ENCODE peak calls at places on chromosomes 12 and 14, in seven cellular contexts. One of them, this sample, is unnamed.

GRCh38 chr14:40985584-40985983 is 621.1 kb upstream of the LRFN5 start:
- DNase-seq in K562: no peak
- DNase-seq in suprapubic skin: no peak
- DNase-seq in H1: no peak
- DNase-seq in breast epithelium: no peak
- DNase-seq in upper lobe of left lung: no peak
- DNase-seq in transverse colon: no peak
- DNase-seq in this sample: no peak

GRCh38 chr14:105881021-105881930 is 354.9 kb downstream of the TMEM121 start:
- DNase-seq in K562: no peak
- DNase-seq in breast epithelium: no peak
- DNase-seq in suprapubic skin: peak
- DNase-seq in H1: no peak
- DNase-seq in transverse colon: peak
- DNase-seq in upper lobe of left lung: peak
- DNase-seq in this sample: no peak

GRCh38 chr14:105491366-105492006 is 440 bp downstream of the TEDC1 start:
- DNase-seq in transverse colon: peak
- DNase-seq in upper lobe of left lung: peak
- DNase-seq in K562: peak
- DNase-seq in H1: no peak
- DNase-seq in breast epithelium: peak
- DNase-seq in suprapubic skin: peak
- DNase-seq in this sample: peak

GRCh38 chr14:104869669-104870367 is 4.8 kb downstream of the CEP170B start:
- DNase-seq in H1: no peak
- DNase-seq in breast epithelium: no peak
- DNase-seq in upper lobe of left lung: no peak
- DNase-seq in transverse colon: no peak
- DNase-seq in suprapubic skin: no peak
- DNase-seq in K562: no peak
- DNase-seq in this sample: no peak

GRCh38 chr12:1966561-1967211 is 37.6 kb downstream of the DCP1B start:
- DNase-seq in K562: no peak
- DNase-seq in breast epithelium: no peak
- DNase-seq in H1: no peak
- DNase-seq in suprapubic skin: no peak
- DNase-seq in transverse colon: no peak
- DNase-seq in upper lobe of left lung: no peak
- DNase-seq in this sample: no peak

GRCh38 chr14:96754845-96755184 is 42.4 kb upstream of the VRK1 start:
- DNase-seq in upper lobe of left lung: no peak
- DNase-seq in transverse colon: no peak
- DNase-seq in suprapubic skin: no peak
- DNase-seq in K562: no peak
- DNase-seq in H1: no peak
- DNase-seq in breast epithelium: no peak
- DNase-seq in this sample: no peak

GRCh38 chr12:76020731-76021672 is 10.6 kb downstream of the PHLDA1 start:
- DNase-seq in K562: no peak
- DNase-seq in breast epithelium: no peak
- DNase-seq in upper lobe of left lung: peak
- DNase-seq in transverse colon: peak
- DNase-seq in H1: no peak
- DNase-seq in suprapubic skin: no peak
- DNase-seq in this sample: no peak

GRCh38 chr12:20360407-20360806 is 7.9 kb upstream of the PDE3A start:
- DNase-seq in H1: no peak
- DNase-seq in transverse colon: no peak
- DNase-seq in breast epithelium: no peak
- DNase-seq in suprapubic skin: no peak
- DNase-seq in upper lobe of left lung: no peak
- DNase-seq in K562: no peak
- DNase-seq in this sample: no peak

GRCh38 chr12:130350715-130351114 is 13.0 kb downstream of the PIWIL1 start:
- DNase-seq in K562: no peak
- DNase-seq in H1: no peak
- DNase-seq in breast epithelium: no peak
- DNase-seq in suprapubic skin: no peak
- DNase-seq in upper lobe of left lung: no peak
- DNase-seq in transverse colon: no peak
- DNase-seq in this sample: no peak

GRCh38 chr12:100141998-100142850 is 450 bp downstream of the BLTP3B start:
- DNase-seq in breast epithelium: peak
- DNase-seq in K562: peak
- DNase-seq in upper lobe of left lung: peak
- DNase-seq in H1: no peak
- DNase-seq in suprapubic skin: peak
- DNase-seq in transverse colon: peak
- DNase-seq in this sample: no peak

GRCh38 chr12:98543701-98544100 is 28.3 kb downstream of the TMPO start:
- DNase-seq in suprapubic skin: no peak
- DNase-seq in breast epithelium: no peak
- DNase-seq in K562: no peak
- DNase-seq in upper lobe of left lung: no peak
- DNase-seq in H1: no peak
- DNase-seq in transverse colon: no peak
- DNase-seq in this sample: no peak

GRCh38 chr14:68248481-68249255 is 429.1 kb downstream of the RAD51B start:
- DNase-seq in suprapubic skin: peak
- DNase-seq in H1: no peak
- DNase-seq in transverse colon: no peak
- DNase-seq in upper lobe of left lung: no peak
- DNase-seq in K562: no peak
- DNase-seq in breast epithelium: no peak
- DNase-seq in this sample: no peak

GRCh38 chr14:21070083-21070609 is at the start of gene ARHGEF40:
- DNase-seq in H1: no peak
- DNase-seq in K562: peak
- DNase-seq in suprapubic skin: no peak
- DNase-seq in breast epithelium: no peak
- DNase-seq in upper lobe of left lung: peak
- DNase-seq in transverse colon: peak
- DNase-seq in this sample: no peak

GRCh38 chr12:45671254-45671653 is 58.3 kb upstream of the ARID2 start:
- DNase-seq in K562: no peak
- DNase-seq in breast epithelium: no peak
- DNase-seq in H1: no peak
- DNase-seq in suprapubic skin: no peak
- DNase-seq in transverse colon: no peak
- DNase-seq in upper lobe of left lung: no peak
- DNase-seq in this sample: no peak

GRCh38 chr12:27431185-27431584 is 15.4 kb upstream of the SMCO2 start:
- DNase-seq in K562: no peak
- DNase-seq in upper lobe of left lung: no peak
- DNase-seq in H1: no peak
- DNase-seq in suprapubic skin: no peak
- DNase-seq in transverse colon: no peak
- DNase-seq in breast epithelium: no peak
- DNase-seq in this sample: no peak

GRCh38 chr14:104882325-104882973 is 17.4 kb downstream of the CEP170B start:
- DNase-seq in H1: peak
- DNase-seq in suprapubic skin: no peak
- DNase-seq in transverse colon: peak
- DNase-seq in upper lobe of left lung: peak
- DNase-seq in breast epithelium: no peak
- DNase-seq in K562: peak
- DNase-seq in this sample: no peak

GRCh38 chr12:115035536-115036107 is 351.6 kb upstream of the TBX3 start:
- DNase-seq in upper lobe of left lung: no peak
- DNase-seq in K562: no peak
- DNase-seq in suprapubic skin: no peak
- DNase-seq in transverse colon: no peak
- DNase-seq in H1: no peak
- DNase-seq in breast epithelium: no peak
- DNase-seq in this sample: no peak

GRCh38 chr14:44756577-44756976 is 205.2 kb downstream of the KLHL28 start:
- DNase-seq in transverse colon: no peak
- DNase-seq in upper lobe of left lung: no peak
- DNase-seq in K562: no peak
- DNase-seq in breast epithelium: no peak
- DNase-seq in H1: no peak
- DNase-seq in suprapubic skin: no peak
- DNase-seq in this sample: no peak

GRCh38 chr12:62692884-62693283 is 226.3 kb downstream of the MON2 start:
- DNase-seq in breast epithelium: no peak
- DNase-seq in suprapubic skin: no peak
- DNase-seq in upper lobe of left lung: no peak
- DNase-seq in H1: no peak
- DNase-seq in K562: no peak
- DNase-seq in transverse colon: no peak
- DNase-seq in this sample: no peak

GRCh38 chr12:57815177-57816000 is 3.1 kb downstream of the AVIL start:
- DNase-seq in breast epithelium: no peak
- DNase-seq in upper lobe of left lung: no peak
- DNase-seq in suprapubic skin: no peak
- DNase-seq in K562: no peak
- DNase-seq in transverse colon: no peak
- DNase-seq in H1: peak
- DNase-seq in this sample: no peak

GRCh38 chr12:57816855-57817151 is 1.7 kb downstream of the AVIL start:
- DNase-seq in upper lobe of left lung: peak
- DNase-seq in H1: no peak
- DNase-seq in K562: peak
- DNase-seq in transverse colon: peak
- DNase-seq in suprapubic skin: no peak
- DNase-seq in breast epithelium: no peak
- DNase-seq in this sample: no peak

GRCh38 chr12:57816001-57816854 is 2.3 kb downstream of the AVIL start:
- DNase-seq in transverse colon: no peak
- DNase-seq in upper lobe of left lung: no peak
- DNase-seq in breast epithelium: no peak
- DNase-seq in K562: no peak
- DNase-seq in H1: no peak
- DNase-seq in suprapubic skin: no peak
- DNase-seq in this sample: no peak

GRCh38 chr12:57813971-57814771 is 4.4 kb downstream of the AVIL start:
- DNase-seq in suprapubic skin: no peak
- DNase-seq in K562: no peak
- DNase-seq in transverse colon: no peak
- DNase-seq in breast epithelium: no peak
- DNase-seq in H1: no peak
- DNase-seq in upper lobe of left lung: no peak
- DNase-seq in this sample: no peak

GRCh38 chr12:57817261-57817989 is 1.1 kb downstream of the AVIL start:
- DNase-seq in breast epithelium: no peak
- DNase-seq in K562: no peak
- DNase-seq in upper lobe of left lung: no peak
- DNase-seq in H1: no peak
- DNase-seq in transverse colon: peak
- DNase-seq in suprapubic skin: no peak
- DNase-seq in this sample: no peak
- TF ChIP-seq POLR2AphosphoS5 in breast epithelium: no peak
- TF ChIP-seq POLR2AphosphoS5 in K562: no peak
- TF ChIP-seq POLR2AphosphoS5 in upper lobe of left lung: no peak
- TF ChIP-seq POLR2AphosphoS5 in H1: no peak
- TF ChIP-seq POLR2AphosphoS5 in transverse colon: no peak
- TF ChIP-seq POLR2AphosphoS5 in suprapubic skin: no peak
- TF ChIP-seq POLR2AphosphoS5 in this sample: no peak

GRCh38 chr12:122423258-122424165 is 1.0 kb upstream of the CLIP1 start:
- DNase-seq in breast epithelium: no peak
- DNase-seq in suprapubic skin: no peak
- DNase-seq in H1: no peak
- DNase-seq in upper lobe of left lung: peak
- DNase-seq in K562: no peak
- DNase-seq in transverse colon: peak
- DNase-seq in this sample: no peak
- TF ChIP-seq POLR2A in breast epithelium: no peak
- TF ChIP-seq POLR2A in suprapubic skin: no peak
- TF ChIP-seq POLR2A in H1: no peak
- TF ChIP-seq POLR2A in upper lobe of left lung: no peak
- TF ChIP-seq POLR2A in K562: peak
- TF ChIP-seq POLR2A in transverse colon: no peak
- TF ChIP-seq POLR2A in this sample: peak

GRCh38 chr14:31261859-31262739 is 54.5 kb upstream of the HECTD1 start:
- DNase-seq in transverse colon: no peak
- DNase-seq in suprapubic skin: peak
- DNase-seq in breast epithelium: peak
- DNase-seq in K562: no peak
- DNase-seq in H1: no peak
- DNase-seq in upper lobe of left lung: peak
- DNase-seq in this sample: no peak

GRCh38 chr14:31266437-31267331 is 59.1 kb upstream of the HECTD1 start:
- DNase-seq in upper lobe of left lung: no peak
- DNase-seq in K562: no peak
- DNase-seq in H1: no peak
- DNase-seq in breast epithelium: no peak
- DNase-seq in suprapubic skin: no peak
- DNase-seq in transverse colon: no peak
- DNase-seq in this sample: no peak

GRCh38 chr14:31268216-31268615 is 60.6 kb upstream of the HECTD1 start:
- DNase-seq in breast epithelium: no peak
- DNase-seq in H1: no peak
- DNase-seq in suprapubic skin: no peak
- DNase-seq in upper lobe of left lung: no peak
- DNase-seq in transverse colon: no peak
- DNase-seq in K562: no peak
- DNase-seq in this sample: no peak

GRCh38 chr14:31263485-31264133 is 56.0 kb upstream of the HECTD1 start:
- DNase-seq in breast epithelium: peak
- DNase-seq in upper lobe of left lung: peak
- DNase-seq in transverse colon: peak
- DNase-seq in suprapubic skin: peak
- DNase-seq in K562: no peak
- DNase-seq in H1: peak
- DNase-seq in this sample: no peak

DNA sequence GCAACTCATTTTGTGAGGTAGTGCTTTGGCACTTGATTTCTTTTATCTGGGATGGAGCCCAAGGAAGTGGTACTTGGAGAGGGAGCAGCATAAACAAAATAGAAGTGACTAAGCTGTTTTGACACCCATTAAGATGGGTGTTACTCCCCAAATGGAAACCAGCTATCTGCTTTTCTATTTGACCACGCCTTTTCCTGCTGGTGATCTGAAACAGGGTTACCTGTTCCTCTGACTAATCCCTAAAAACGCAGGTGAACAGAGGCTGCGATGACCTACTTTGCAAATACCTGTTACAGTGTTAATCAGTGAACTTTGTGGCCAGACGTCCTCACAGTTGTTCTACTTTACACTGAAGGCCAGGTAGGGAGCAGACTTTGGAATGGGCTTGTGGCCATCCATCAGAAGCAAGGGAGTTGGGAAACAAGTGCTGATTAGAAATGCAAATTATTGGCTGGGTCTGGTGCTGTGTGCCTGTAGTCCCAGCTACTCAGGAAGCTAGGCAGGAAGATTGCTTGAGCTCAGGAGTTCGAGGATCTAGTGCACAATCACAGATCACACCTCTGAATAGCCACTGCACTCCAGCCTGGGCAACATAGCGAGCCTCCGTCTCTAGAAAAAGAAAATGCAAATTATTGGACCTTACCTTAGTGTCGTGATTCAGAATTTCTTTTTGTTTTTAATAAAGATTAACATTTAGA is 58.3 kb upstream of the HECTD1 start:
- DNase-seq in breast epithelium: no peak
- DNase-seq in K562: no peak
- DNase-seq in transverse colon: no peak
- DNase-seq in suprapubic skin: no peak
- DNase-seq in H1: no peak
- DNase-seq in upper lobe of left lung: no peak
- DNase-seq in this sample: no peak
- TF ChIP-seq POLR2AphosphoS5 in breast epithelium: no peak
- TF ChIP-seq POLR2AphosphoS5 in K562: no peak
- TF ChIP-seq POLR2AphosphoS5 in transverse colon: no peak
- TF ChIP-seq POLR2AphosphoS5 in suprapubic skin: no peak
- TF ChIP-seq POLR2AphosphoS5 in H1: no peak
- TF ChIP-seq POLR2AphosphoS5 in upper lobe of left lung: no peak
- TF ChIP-seq POLR2AphosphoS5 in this sample: no peak

GRCh38 chr12:64383675-64384074 is 6.9 kb downstream of the C12orf56 start:
- DNase-seq in upper lobe of left lung: no peak
- DNase-seq in K562: no peak
- DNase-seq in suprapubic skin: no peak
- DNase-seq in transverse colon: no peak
- DNase-seq in H1: no peak
- DNase-seq in breast epithelium: no peak
- DNase-seq in this sample: no peak
- TF ChIP-seq POLR2A in upper lobe of left lung: no peak
- TF ChIP-seq POLR2A in K562: no peak
- TF ChIP-seq POLR2A in suprapubic skin: no peak
- TF ChIP-seq POLR2A in transverse colon: no peak
- TF ChIP-seq POLR2A in H1: no peak
- TF ChIP-seq POLR2A in breast epithelium: no peak
- TF ChIP-seq POLR2A in this sample: no peak

This sample was measured in GM12892.